ENCODE peak calls at places on chromosomes 5 and 9, in nine cellular contexts. C, B, Q, I, W, A, K, Z and Y are unnamed samples.
A peak's percentile ranks its signal among the peaks of the same experiment; 100 is the strongest.

GRCh38 chr9:89844535-89844934 is 239.7 kb downstream of the GADD45G start:
- DNase-seq in C (no peak), B (no peak), Q (no peak), I (peak; percentile 75), W (no peak), A (no peak), K (no peak), Z (no peak), Y (no peak)

GRCh38 chr5:16935271-16936149 is 578 bp downstream of the MYO10 start:
- DNase-seq in C (peak; percentile 53), B (peak; percentile 67), Q (peak; percentile 72), I (peak; percentile 56), W (no peak), A (peak; percentile 73), K (peak; percentile 55), Z (peak; percentile 41), Y (peak; percentile 44)

GRCh38 chr5:80463269-80463668 is 24.6 kb upstream of the FAM151B start:
- DNase-seq in C (no peak), B (no peak), Q (no peak), I (no peak), W (no peak), A (no peak), K (no peak), Z (no peak), Y (no peak)

GRCh38 chr5:78841767-78842166 is 143.3 kb downstream of the ARSB start:
- DNase-seq in C (no peak), B (no peak), Q (no peak), I (no peak), W (no peak), A (peak; percentile 80), K (no peak), Z (no peak), Y (no peak)

GRCh38 chr5:36728697-36729543 is 122.5 kb downstream of the SLC1A3 start:
- DNase-seq in C (no peak), B (no peak), Q (peak; percentile 81), I (no peak), W (peak; percentile 67), A (peak; percentile 68), K (no peak), Z (peak; percentile 57), Y (peak; percentile 19)

GRCh38 chr5:1336749-1337489 is 8.0 kb downstream of the CLPTM1L start:
- DNase-seq in C (no peak), B (no peak), Q (no peak), I (no peak), W (no peak), A (no peak), K (no peak), Z (no peak), Y (no peak)

GRCh38 chr9:129665814-129666511 is 516 bp downstream of the PRRX2 start:
- DNase-seq in C (no peak), B (no peak), Q (no peak), I (no peak), W (no peak), A (no peak), K (no peak), Z (no peak), Y (no peak)

GRCh38 chr5:148853868-148854267 is 27.5 kb downstream of the ADRB2 start:
- DNase-seq in C (no peak), B (no peak), Q (no peak), I (no peak), W (no peak), A (no peak), K (no peak), Z (no peak), Y (no peak)

GRCh38 chr5:19193631-19194030 is 794.4 kb downstream of the CDH18 start:
- DNase-seq in C (no peak), B (no peak), Q (no peak), I (no peak), W (no peak), A (no peak), K (no peak), Z (no peak), Y (no peak)

GRCh38 chr5:180910182-180910581 is 11.2 kb downstream of the BTNL8 start:
- DNase-seq in C (no peak), B (no peak), Q (no peak), I (no peak), W (no peak), A (no peak), K (no peak), Z (no peak), Y (no peak)

GRCh38 chr9:114314881-114315722 is 7.8 kb upstream of the ORM1 start:
- DNase-seq in C (no peak), B (peak; percentile 59), Q (no peak), I (no peak), W (no peak), A (no peak), K (peak; percentile 12), Z (no peak), Y (no peak)

GRCh38 chr5:6545770-6546690 is 86.8 kb downstream of the NSUN2 start:
- DNase-seq in C (no peak), B (no peak), Q (no peak), I (no peak), W (no peak), A (no peak), K (no peak), Z (no peak), Y (no peak)

GRCh38 chr5:151721812-151722391 is 35.2 kb upstream of the SPARC start:
- DNase-seq in C (no peak), B (no peak), Q (no peak), I (no peak), W (no peak), A (no peak), K (no peak), Z (no peak), Y (no peak)

GRCh38 chr5:157571357-157571827 is 4.2 kb downstream of the ADAM19 start:
- DNase-seq in C (no peak), B (no peak), Q (peak; percentile 36), I (no peak), W (peak; percentile 76), A (no peak), K (no peak), Z (no peak), Y (no peak)

GRCh38 chr5:72085319-72085718 is 22.0 kb upstream of the MAP1B start:
- DNase-seq in C (no peak), B (no peak), Q (no peak), I (no peak), W (no peak), A (no peak), K (no peak), Z (no peak), Y (no peak)

GRCh38 chr5:72077390-72077789 is 29.9 kb upstream of the MAP1B start:
- DNase-seq in C (no peak), B (no peak), Q (no peak), I (no peak), W (no peak), A (no peak), K (no peak), Z (no peak), Y (no peak)

GRCh38 chr5:72079288-72079687 is 28.0 kb upstream of the MAP1B start:
- DNase-seq in C (peak; percentile 26), B (no peak), Q (no peak), I (no peak), W (no peak), A (no peak), K (no peak), Z (peak; percentile 16), Y (peak; percentile 11)

GRCh38 chr5:72076901-72077300 is 30.4 kb upstream of the MAP1B start:
- DNase-seq in C (no peak), B (no peak), Q (no peak), I (no peak), W (no peak), A (peak; percentile 33), K (no peak), Z (no peak), Y (no peak)

DNA sequence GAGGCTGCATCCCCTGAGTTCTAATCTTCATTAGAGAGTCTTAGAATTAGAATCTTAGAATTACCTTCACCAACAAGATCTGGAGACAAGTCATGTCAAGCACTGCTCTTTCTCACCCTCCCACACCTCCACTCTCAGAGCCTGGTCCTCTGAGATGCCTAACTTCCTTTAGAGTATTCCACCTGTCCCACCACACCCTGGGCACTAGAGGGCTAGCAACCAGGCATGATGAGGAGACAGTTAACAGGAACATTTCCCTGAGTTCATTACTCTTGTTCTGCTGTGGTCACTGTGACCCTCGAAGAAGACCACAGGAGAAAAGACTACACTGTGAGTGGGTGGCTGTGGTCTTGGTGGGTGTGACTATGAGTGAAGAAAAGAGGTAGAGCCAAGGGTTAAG is 25.2 kb upstream of the MAP1B start:
- DNase-seq in C (no peak), B (no peak), Q (no peak), I (no peak), W (no peak), A (no peak), K (no peak), Z (no peak), Y (no peak)
- TF ChIP-seq CTCF in C (no peak), B (no peak), Q (no peak), I (no peak), W (peak; percentile 11), A (no peak), K (no peak), Z (no peak), Y (no peak)

GRCh38 chr5:142753114-142753764 is 16.9 kb upstream of the ARHGAP26 start:
- DNase-seq in C (no peak), B (peak; percentile 73), Q (no peak), I (peak; percentile 33), W (no peak), A (peak; percentile 36), K (peak; percentile 51), Z (no peak), Y (no peak)
- TF ChIP-seq CTCF in C (no peak), B (no peak), Q (no peak), I (no peak), W (no peak), A (no peak), K (no peak), Z (no peak), Y (no peak)

DNA sequence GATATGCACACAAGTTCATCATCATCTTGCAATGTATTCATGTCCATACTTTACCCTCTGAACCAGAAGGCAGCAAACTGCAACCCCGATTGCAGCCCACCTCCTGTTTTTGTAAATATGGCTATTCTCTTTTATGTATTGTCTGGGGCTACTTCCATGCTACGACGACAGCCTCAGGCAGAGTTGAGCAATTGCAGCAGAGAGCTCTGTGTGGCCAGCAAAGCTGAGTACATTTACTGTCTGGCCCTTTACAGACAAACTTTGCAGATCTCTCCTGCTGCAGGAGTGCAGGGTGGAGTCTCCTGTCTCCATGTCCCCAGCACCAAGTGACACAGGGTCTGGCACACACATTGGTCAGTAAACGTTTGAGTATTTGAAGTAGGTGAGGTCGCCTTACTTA is 27.0 kb downstream of the PRRC2B start:
- DNase-seq in C (no peak), B (peak; percentile 26), Q (peak; percentile 44), I (no peak), W (peak; percentile 50), A (no peak), K (no peak), Z (no peak), Y (no peak)
- TF ChIP-seq CTCF in C (no peak), B (no peak), Q (peak; percentile 27), I (no peak), W (peak; percentile 31), A (no peak), K (no peak), Z (no peak), Y (no peak)

GRCh38 chr5:175060264-175060663 is 335.9 kb downstream of the MSX2 start:
- DNase-seq in C (no peak), B (no peak), Q (no peak), I (no peak), W (no peak), A (no peak), K (no peak), Z (peak; percentile 18), Y (no peak)

GRCh38 chr5:175056831-175057230 is 332.4 kb downstream of the MSX2 start:
- DNase-seq in C (no peak), B (no peak), Q (no peak), I (no peak), W (no peak), A (no peak), K (no peak), Z (no peak), Y (no peak)

GRCh38 chr5:175059687-175060194 is 335.4 kb downstream of the MSX2 start:
- DNase-seq in C (peak; percentile 77), B (peak; percentile 22), Q (peak; percentile 62), I (no peak), W (no peak), A (no peak), K (no peak), Z (peak; percentile 76), Y (no peak)
- TF ChIP-seq CTCF in C (no peak), B (no peak), Q (peak; percentile 33), I (no peak), W (peak; percentile 15), A (no peak), K (no peak), Z (peak; percentile 34), Y (no peak)